ENCODE peak calls at places on chromosomes 2 and 18, in nine cellular contexts. W, G, V, Y, C, X, S, P and H are unnamed samples.

GRCh38 chr2:38261569-38262513 is 115.2 kb downstream of the ATL2 start:
- DNase-seq in W (no peak), G (peak), V (no peak), Y (no peak), C (no peak), X (no peak), S (peak), P (no peak), H (no peak)

GRCh38 chr2:66539452-66539851 is 104.5 kb downstream of the MEIS1 start:
- DNase-seq in W (no peak), G (no peak), V (no peak), Y (no peak), C (no peak), X (no peak), S (no peak), P (no peak), H (no peak)

GRCh38 chr2:44009136-44009744 is 13.5 kb upstream of the LRPPRC start:
- DNase-seq in W (no peak), G (no peak), V (no peak), Y (no peak), C (no peak), X (no peak), S (no peak), P (no peak), H (no peak)

GRCh38 chr2:216643986-216644662 is 10.9 kb downstream of the IGFBP2 start:
- DNase-seq in W (no peak), G (no peak), V (no peak), Y (no peak), C (no peak), X (no peak), S (no peak), P (no peak), H (no peak)

GRCh38 chr2:188928643-188929042 is 45.5 kb upstream of the COL3A1 start:
- DNase-seq in W (no peak), G (no peak), V (no peak), Y (no peak), C (no peak), X (no peak), S (no peak), P (no peak), H (no peak)

GRCh38 chr2:209422191-209422754 is 1.6 kb upstream of the MAP2 start:
- DNase-seq in W (no peak), G (no peak), V (no peak), Y (no peak), C (no peak), X (no peak), S (no peak), P (no peak), H (no peak)

GRCh38 chr2:45941758-45942738 is 290.6 kb downstream of the PRKCE start:
- DNase-seq in W (no peak), G (peak), V (peak), Y (no peak), C (no peak), X (no peak), S (no peak), P (no peak), H (no peak)

GRCh38 chr2:237315170-237315880 is 98.6 kb downstream of the COL6A3 start:
- DNase-seq in W (peak), G (peak), V (peak), Y (peak), C (peak), X (no peak), S (no peak), P (no peak), H (no peak)

GRCh38 chr2:109261906-109262631 is 133.1 kb downstream of the SH3RF3 start:
- DNase-seq in W (no peak), G (no peak), V (no peak), Y (peak), C (no peak), X (no peak), S (no peak), P (no peak), H (no peak)

GRCh38 chr2:25431604-25432003 is 89.9 kb upstream of the DNMT3A start:
- DNase-seq in W (no peak), G (peak), V (no peak), Y (no peak), C (no peak), X (no peak), S (no peak), P (no peak), H (no peak)

GRCh38 chr2:17106418-17106817 is 411.8 kb downstream of the RAD51AP2 start:
- DNase-seq in W (no peak), G (no peak), V (no peak), Y (no peak), C (no peak), X (no peak), S (no peak), P (no peak), H (no peak)

GRCh38 chr2:68487773-68488355 is 20.5 kb downstream of the APLF start:
- DNase-seq in W (no peak), G (peak), V (no peak), Y (no peak), C (peak), X (no peak), S (no peak), P (peak), H (no peak)

GRCh38 chr18:79343567-79344207 is 52.0 kb upstream of the NFATC1 start:
- DNase-seq in W (no peak), G (peak), V (no peak), Y (no peak), C (no peak), X (no peak), S (no peak), P (no peak), H (no peak)

GRCh38 chr2:97769308-97769707 is 55.9 kb downstream of the ZAP70 start:
- DNase-seq in W (no peak), G (no peak), V (no peak), Y (no peak), C (no peak), X (no peak), S (no peak), P (no peak), H (no peak)

GRCh38 chr18:46401486-46402115 is 255.4 kb downstream of the LOXHD1 start:
- DNase-seq in W (no peak), G (no peak), V (no peak), Y (no peak), C (no peak), X (no peak), S (no peak), P (peak), H (no peak)

GRCh38 chr2:44578401-44579135 is 216.8 kb downstream of the CAMKMT start:
- DNase-seq in W (no peak), G (no peak), V (no peak), Y (no peak), C (peak), X (no peak), S (no peak), P (no peak), H (no peak)

GRCh38 chr2:188852752-188853151 is 121.4 kb upstream of the COL3A1 start:
- DNase-seq in W (no peak), G (no peak), V (no peak), Y (no peak), C (no peak), X (no peak), S (no peak), P (no peak), H (no peak)

GRCh38 chr2:237298323-237299118 is 115.4 kb downstream of the COL6A3 start:
- DNase-seq in W (no peak), G (peak), V (no peak), Y (no peak), C (no peak), X (no peak), S (no peak), P (no peak), H (no peak)

GRCh38 chr2:135037831-135038230 is 9.4 kb downstream of the MAP3K19 start:
- DNase-seq in W (no peak), G (no peak), V (no peak), Y (no peak), C (no peak), X (no peak), S (no peak), P (no peak), H (no peak)

GRCh38 chr18:50286391-50287027 is 983 bp downstream of the CXXC1 start:
- DNase-seq in W (no peak), G (peak), V (no peak), Y (peak), C (no peak), X (no peak), S (peak), P (peak), H (no peak)

GRCh38 chr18:53909668-53910067 is 314.8 kb downstream of the MBD2 start:
- DNase-seq in W (no peak), G (peak), V (no peak), Y (no peak), C (no peak), X (no peak), S (peak), P (no peak), H (no peak)

GRCh38 chr2:95262896-95263542 is 11.2 kb upstream of the PROM2 start:
- DNase-seq in W (no peak), G (no peak), V (no peak), Y (no peak), C (no peak), X (no peak), S (no peak), P (no peak), H (no peak)

GRCh38 chr18:60100805-60101204 is 201.0 kb downstream of the PMAIP1 start:
- DNase-seq in W (no peak), G (no peak), V (no peak), Y (no peak), C (no peak), X (no peak), S (no peak), P (no peak), H (no peak)

GRCh38 chr2:136932700-136933099 is 167.4 kb downstream of the THSD7B start:
- DNase-seq in W (no peak), G (peak), V (no peak), Y (no peak), C (no peak), X (no peak), S (no peak), P (no peak), H (no peak)